ENCODE peak calls at places on chromosomes 4 and X, in four cellular contexts. W is heart left ventricle, E is H1, U is K562. M is an unnamed sample.
A peak's percentile ranks its signal among the peaks of the same experiment; 100 is the strongest.

GRCh38 chr4:115152081-115152480 is 38.7 kb upstream of the NDST4 start:
- DNase-seq in W (no peak), E (no peak), U (no peak), M (no peak)

GRCh38 chr4:105184316-105184988 is 37.8 kb downstream of the TET2 start:
- DNase-seq in W (no peak), E (no peak), U (no peak), M (no peak)

GRCh38 chrX:107153005-107153404 is 34.4 kb upstream of the RBM41 start:
- DNase-seq in W (no peak), E (no peak), U (no peak), M (no peak)

GRCh38 chr4:109315818-109316217 is 13.4 kb upstream of the COL25A1 start:
- DNase-seq in W (no peak), E (no peak), U (no peak), M (no peak)

GRCh38 chr4:24770111-24770584 is 25.2 kb upstream of the SOD3 start:
- DNase-seq in W (no peak), E (no peak), U (no peak), M (no peak)

GRCh38 chr4:145828802-145829485 is 109.7 kb downstream of the ZNF827 start:
- DNase-seq in W (no peak), E (no peak), U (no peak), M (no peak)

GRCh38 chr4:15455290-15455689 is 14.4 kb upstream of the CC2D2A start:
- DNase-seq in W (no peak), E (no peak), U (no peak), M (peak; percentile 75)

GRCh38 chrX:151680805-151681204 is 14.5 kb upstream of the PRRG3 start:
- DNase-seq in W (peak; percentile 25), E (peak; percentile 86), U (peak; percentile 70), M (peak; percentile 54)

GRCh38 chr4:143511906-143512305 is 1.6 kb upstream of the SMARCA5 start:
- DNase-seq in W (no peak), E (no peak), U (no peak), M (no peak)

GRCh38 chr4:185470503-185471195 is 884 bp downstream of the CCDC110 start:
- DNase-seq in W (peak; percentile 48), E (peak; percentile 71), U (peak; percentile 16), M (peak; percentile 82)

GRCh38 chr4:87053064-87053693 is 118.4 kb downstream of the AFF1 start:
- DNase-seq in W (no peak), E (no peak), U (no peak), M (no peak)

GRCh38 chr4:90349632-90350031 is 222.4 kb downstream of the CCSER1 start:
- DNase-seq in W (no peak), E (no peak), U (no peak), M (no peak)

GRCh38 chr4:5952286-5953002 is 59.6 kb upstream of the CRMP1 start:
- DNase-seq in W (no peak), E (no peak), U (no peak), M (no peak)

GRCh38 chr4:8079031-8079885 is 79.4 kb downstream of the ABLIM2 start:
- DNase-seq in W (no peak), E (no peak), U (peak; percentile 20), M (no peak)

GRCh38 chr4:124025423-124025822 is 628.8 kb downstream of the SPRY1 start:
- DNase-seq in W (no peak), E (no peak), U (no peak), M (no peak)

GRCh38 chr4:22356996-22357596 is 158.8 kb downstream of the ADGRA3 start:
- DNase-seq in W (no peak), E (no peak), U (no peak), M (no peak)

GRCh38 chr4:153755186-153755585 is 4.6 kb downstream of the RNF175 start:
- DNase-seq in W (no peak), E (no peak), U (no peak), M (no peak)

GRCh38 chr4:69763233-69763632 is 2.8 kb upstream of the SULT1B1 start:
- DNase-seq in W (no peak), E (no peak), U (no peak), M (no peak)

GRCh38 chr4:79042079-79042674 is 102.9 kb upstream of the PAQR3 start:
- DNase-seq in W (no peak), E (no peak), U (peak; percentile 24), M (no peak)

GRCh38 chrX:45842916-45843315 is 642.2 kb upstream of the DIPK2B start:
- DNase-seq in W (no peak), E (no peak), U (no peak), M (no peak)

GRCh38 chr4:148215202-148215601 is 227.0 kb downstream of the NR3C2 start:
- DNase-seq in W (no peak), E (no peak), U (no peak), M (no peak)

GRCh38 chr4:138500869-138501268 is 258.7 kb upstream of the SLC7A11 start:
- DNase-seq in W (no peak), E (no peak), U (no peak), M (no peak)

GRCh38 chr4:2352171-2352570 is 66.3 kb downstream of the ZFYVE28 start:
- DNase-seq in W (no peak), E (peak; percentile 33), U (no peak), M (no peak)

GRCh38 chrX:99602107-99602506 is 808.0 kb downstream of the PCDH19 start:
- DNase-seq in W (no peak), E (no peak), U (no peak), M (no peak)

GRCh38 chr4:89434364-89434988 is 126.9 kb upstream of the GPRIN3 start:
- DNase-seq in W (no peak), E (no peak), U (no peak), M (no peak)

GRCh38 chr4:129213692-129214091 is 117.7 kb downstream of the C4orf33 start:
- DNase-seq in W (no peak), E (no peak), U (no peak), M (no peak)

GRCh38 chr4:158094413-158095110 is 78.3 kb downstream of the GASK1B start:
- DNase-seq in W (no peak), E (no peak), U (no peak), M (no peak)

GRCh38 chr4:3077796-3078195 is 3.3 kb downstream of the HTT start:
- DNase-seq in W (no peak), E (no peak), U (no peak), M (no peak)

GRCh38 chrX:150693782-150694574 is 782 bp downstream of the MTMR1 start:
- DNase-seq in W (peak; percentile 27), E (peak; percentile 64), U (peak; percentile 87), M (peak; percentile 66)

GRCh38 chr4:113976937-113977855 is 2.3 kb downstream of the ARSJ start:
- DNase-seq in W (no peak), E (no peak), U (no peak), M (no peak)

DNA sequence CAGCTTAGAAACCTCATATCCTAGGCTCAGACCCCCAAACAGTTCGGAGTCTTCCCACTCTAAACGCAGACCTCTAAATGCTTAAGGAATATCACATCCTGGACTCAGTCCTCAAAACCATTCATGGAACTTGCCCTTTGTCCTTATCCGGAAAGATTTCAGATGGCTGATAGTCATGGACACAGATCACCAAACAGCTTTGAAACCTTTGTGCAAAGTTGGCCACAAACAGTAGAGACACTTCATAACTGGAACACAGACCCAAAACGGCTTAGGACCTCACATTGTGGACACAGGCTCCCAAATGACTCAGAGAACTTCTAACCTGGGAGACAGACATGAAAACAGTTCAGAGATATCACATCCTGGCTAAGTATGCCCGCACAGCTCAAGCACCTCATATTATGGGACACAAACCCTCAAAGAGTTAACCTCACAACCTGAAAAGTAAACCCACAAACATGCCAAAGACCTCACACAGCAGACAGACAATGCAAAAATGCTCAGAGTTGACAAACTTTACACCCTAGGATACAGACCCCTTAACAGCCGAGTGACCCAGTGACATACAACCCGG is 15.5 kb downstream of the SUV39H1 start:
- DNase-seq in W (no peak), E (no peak), U (no peak), M (no peak)
- H3K4me3 ChIP-seq in W (no peak overlapping the region), E (no peak overlapping the region), U (no peak overlapping the region), M (peak overlapping the region; percentile 28)

GRCh38 chr4:174283507-174284180 is at the start of the genes CEP44 and FBXO8:
- DNase-seq in W (peak; percentile 68), E (peak; percentile 80), U (peak; percentile 50), M (peak; percentile 80)
- TF ChIP-seq POLR2A in W (peak; percentile 17), E (peak; percentile 59), U (peak; percentile 89), M (no peak)

GRCh38 chr4:33737721-33738120 is 2506.6 kb downstream of the ARAP2 start:
- DNase-seq in W (no peak), E (no peak), U (no peak), M (no peak)

DNA sequence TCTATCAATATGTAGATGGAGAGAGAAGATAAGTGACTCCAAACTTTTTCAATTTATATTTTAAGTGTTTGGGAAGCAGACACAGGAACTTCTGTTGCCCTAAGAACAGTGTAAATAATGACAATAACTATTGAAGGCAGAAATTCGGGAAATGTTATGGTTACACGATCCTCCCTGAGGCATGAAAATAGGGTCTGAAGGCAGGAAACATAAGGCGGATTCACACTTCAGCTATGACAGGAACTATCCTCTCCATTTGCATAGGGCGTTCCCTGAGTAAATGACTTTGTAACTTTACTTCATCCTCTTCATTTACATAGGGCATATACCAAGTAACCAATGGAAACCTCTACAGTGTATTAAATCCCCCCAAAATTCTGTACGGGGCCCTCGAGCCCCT is 2504.4 kb downstream of the ARAP2 start:
- DNase-seq in W (no peak), E (no peak), U (no peak), M (no peak)
- H3K9me3 ChIP-seq in W (no peaks in the 10 kb centered on the region), E (no peaks in the 10 kb centered on the region), U (no peaks in the 10 kb centered on the region), M (no peaks in the 10 kb centered on the region)

DNA sequence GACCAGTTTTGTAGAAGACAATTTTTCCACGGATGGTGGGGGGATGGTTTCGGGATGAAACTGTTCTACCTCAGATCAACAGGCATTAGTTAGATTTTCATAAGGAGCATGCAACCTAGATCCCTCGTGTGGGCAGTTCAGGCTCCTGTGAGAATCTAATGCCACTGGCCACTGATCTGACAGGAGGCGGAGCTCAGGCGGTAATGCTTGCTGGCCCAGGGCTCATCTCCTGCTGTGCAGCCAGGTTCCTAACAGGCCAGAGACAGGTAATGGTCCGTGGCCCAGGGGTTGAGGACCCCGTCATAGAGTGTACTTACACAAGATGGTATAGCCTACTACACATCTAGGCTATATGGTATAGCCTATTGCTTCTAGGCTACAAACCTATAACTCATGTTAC is 7.0 kb downstream of the TEX11 start:
- DNase-seq in W (no peak), E (no peak), U (no peak), M (no peak)
- H3K4me3 ChIP-seq in W (no peak overlapping the region), E (no peak overlapping the region), U (no peak overlapping the region), M (no peak overlapping the region)

GRCh38 chrX:53093748-53094583 is at the start of gene KANTR:
- DNase-seq in W (peak; percentile 87), E (peak; percentile 76), U (peak; percentile 79), M (peak; percentile 76)
- TF ChIP-seq POLR2A in W (peak; percentile 75), E (no peak), U (peak; percentile 54), M (peak; percentile 76)

DNA sequence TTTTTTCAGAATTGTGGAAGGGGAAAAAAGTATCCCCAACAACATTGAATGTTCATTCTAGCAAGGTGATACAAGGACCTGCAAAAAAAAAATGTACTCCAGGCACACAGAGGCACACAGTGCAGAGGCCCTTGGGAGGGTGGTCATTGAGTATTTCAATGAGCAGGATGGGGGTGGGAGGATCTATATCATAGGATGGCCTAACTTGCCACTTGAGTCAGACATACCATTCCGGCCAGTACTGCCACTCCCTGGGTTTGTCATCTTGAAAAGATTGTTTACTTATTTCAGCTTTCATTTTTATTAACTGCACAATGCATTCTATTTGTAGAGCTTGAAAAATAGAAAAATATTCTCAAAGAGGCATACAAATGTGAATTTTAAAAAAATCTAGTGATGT is 18.7 kb downstream of the ZNF595 start:
- DNase-seq in W (no peak), E (no peak), U (no peak), M (no peak)
- H3K9me3 ChIP-seq in W (peaks cover 12% of the 10 kb centered on the region), E (peaks cover 73% of the 10 kb centered on the region), U (peaks cover 20% of the 10 kb centered on the region), M (peaks cover 39% of the 10 kb centered on the region)

M was measured in right lobe of liver.